ENCODE peak calls at places on chromosomes 7 and 10, in ten cellular contexts. B is CD14-positive monocyte; D is GM10248; L is hippocampal formation; A is RWPE1; N is NCI-H1105; U is activated CD4-positive, alpha-beta T cell treated with anti-CD3 and anti-CD28 coated beads, Interleukin-2, amount 10 ng/mL, durations not matched to agents 7 days and 5 days; C is epithelial cell of esophagus; V is ovary; J is astrocyte. T is an unnamed sample.

GRCh38 chr7:127717502-127718125 is 65.6 kb downstream of the SND1 start:
- DNase-seq in A (no peak), U (no peak), J (peak), C (peak), D (no peak), V (no peak), N (no peak), B (no peak), L (no peak), T (no peak)

GRCh38 chr10:113153493-113154127 is 203.6 kb downstream of the TCF7L2 start:
- DNase-seq in B (peak), N (no peak), A (no peak), C (no peak), D (no peak), J (no peak), V (no peak), U (no peak), L (no peak), T (no peak)

GRCh38 chr7:117012284-117013174 is 59.2 kb downstream of the ST7 start:
- DNase-seq in A (peak), L (no peak), B (no peak), J (no peak), C (peak), U (peak), N (no peak), V (no peak), D (peak), T (no peak)

GRCh38 chr7:104328970-104329825 is 795 bp downstream of the LHFPL3 start:
- DNase-seq in A (no peak), C (no peak), D (no peak), J (no peak), U (no peak), V (no peak), L (no peak), B (no peak), N (peak), T (no peak)

GRCh38 chr7:108358553-108358952 is 97.7 kb downstream of the NRCAM start:
- DNase-seq in N (peak), D (no peak), V (no peak), U (no peak), L (no peak), C (peak), A (peak), J (peak), B (no peak), T (no peak)

GRCh38 chr10:37930423-37930822 is 46.0 kb downstream of the ZNF25 start:
- DNase-seq in U (no peak), J (no peak), B (no peak), D (no peak), C (peak), V (no peak), N (no peak), L (no peak), A (no peak), T (no peak)

GRCh38 chr10:122859527-122859926 is 13.9 kb upstream of the CUZD1 start:
- DNase-seq in L (no peak), C (no peak), B (no peak), V (no peak), A (no peak), J (no peak), D (no peak), U (no peak), N (no peak), T (no peak)

GRCh38 chr7:154857240-154857639 is 145.7 kb downstream of the PAXIP1 start:
- DNase-seq in B (no peak), A (no peak), J (no peak), U (no peak), L (no peak), N (no peak), C (no peak), V (no peak), D (no peak), T (no peak)

GRCh38 chr10:44929356-44930113 is 18.4 kb downstream of the TMEM72 start:
- DNase-seq in B (no peak), V (no peak), D (no peak), J (no peak), A (no peak), C (no peak), L (no peak), U (no peak), N (no peak), T (no peak)

GRCh38 chr7:113548561-113548960 is 370.2 kb downstream of the PPP1R3A start:
- DNase-seq in A (no peak), V (no peak), C (peak), L (no peak), N (no peak), J (no peak), D (no peak), B (no peak), U (no peak), T (no peak)

GRCh38 chr10:17439552-17439951 is 14.8 kb downstream of the ST8SIA6 start:
- DNase-seq in A (no peak), C (no peak), D (no peak), L (no peak), U (no peak), N (no peak), J (no peak), V (no peak), B (no peak), T (no peak)

GRCh38 chr7:38318803-38319416 is 45.5 kb upstream of the TARP start:
- DNase-seq in C (peak), V (no peak), J (peak), D (peak), B (no peak), N (peak), A (peak), L (no peak), U (no peak), T (no peak)

GRCh38 chr7:81075150-81075549 is 156.3 kb upstream of the SEMA3C start:
- DNase-seq in A (peak), V (no peak), C (peak), N (no peak), B (no peak), L (no peak), J (peak), D (no peak), U (no peak), T (no peak)

GRCh38 chr7:146116452-146117219 is at the start of gene CNTNAP2:
- DNase-seq in A (no peak), N (peak), U (no peak), B (no peak), D (no peak), J (peak), C (peak), V (peak), L (peak), T (no peak)

GRCh38 chr10:99484626-99485581 is 47.8 kb upstream of the NKX2-3 start:
- DNase-seq in V (no peak), N (no peak), C (peak), J (no peak), D (no peak), B (no peak), U (no peak), A (peak), L (no peak), T (no peak)

GRCh38 chr10:90308223-90308622 is 549.6 kb downstream of the HTR7 start:
- DNase-seq in V (no peak), D (no peak), U (no peak), C (no peak), B (no peak), N (no peak), J (peak), A (no peak), L (no peak), T (no peak)

GRCh38 chr10:33179056-33179455 is 155.4 kb downstream of the NRP1 start:
- DNase-seq in J (no peak), N (no peak), V (no peak), L (no peak), C (no peak), D (no peak), A (no peak), B (no peak), U (no peak), T (no peak)

GRCh38 chr10:129793479-129793878 is 170.6 kb downstream of the EBF3 start:
- DNase-seq in N (no peak), B (no peak), D (no peak), C (no peak), A (no peak), U (no peak), L (no peak), V (no peak), J (no peak), T (no peak)

GRCh38 chr7:147400221-147400689 is 1190.3 kb upstream of the C7orf33 start:
- DNase-seq in U (no peak), B (no peak), L (no peak), V (no peak), N (no peak), A (no peak), C (no peak), J (peak), D (no peak), T (no peak)

GRCh38 chr10:84352251-84352842 is 24.0 kb downstream of the CCSER2 start:
- DNase-seq in N (no peak), V (no peak), B (peak), C (peak), L (peak), D (peak), J (peak), A (peak), U (peak), T (peak)

GRCh38 chr7:142760071-142760642 is 10.6 kb upstream of the PRSS2 start:
- DNase-seq in B (no peak), V (no peak), L (no peak), N (no peak), D (no peak), A (no peak), U (no peak), J (peak), C (no peak), T (no peak)

GRCh38 chr7:149880871-149881301 is 7.1 kb downstream of the ATP6V0E2 start:
- DNase-seq in B (no peak), V (no peak), N (no peak), J (no peak), C (no peak), L (peak), D (no peak), A (no peak), U (no peak), T (no peak)